ENCODE peak calls at places on chromosomes 3 and 15, in four cellular contexts. E, I, Q and O are unnamed samples.

GRCh38 chr15:74265046-74265639 is 29.0 kb downstream of the CCDC33 start:
- DNase-seq in E (no peak), I (peak), Q (no peak), O (no peak)

GRCh38 chr3:31621314-31621713 is 88.6 kb downstream of the STT3B start:
- DNase-seq in E (no peak), I (no peak), Q (no peak), O (no peak)

GRCh38 chr3:72143322-72143721 is 358.4 kb upstream of the PROK2 start:
- DNase-seq in E (no peak), I (no peak), Q (no peak), O (no peak)

GRCh38 chr3:122908251-122908650 is 113.4 kb downstream of the SLC49A4 start:
- DNase-seq in E (no peak), I (no peak), Q (no peak), O (no peak)

GRCh38 chr3:179558742-179559364 is 3.9 kb upstream of the ACTL6A start:
- DNase-seq in E (no peak), I (peak), Q (peak), O (no peak)

GRCh38 chr15:74158855-74159650 is 14.5 kb upstream of the ISLR start:
- DNase-seq in E (no peak), I (no peak), Q (no peak), O (no peak)

GRCh38 chr15:81419304-81419943 is 45.4 kb upstream of the TMC3 start:
- DNase-seq in E (no peak), I (no peak), Q (no peak), O (no peak)

GRCh38 chr3:193771736-193772135 is 178.7 kb downstream of the OPA1 start:
- DNase-seq in E (no peak), I (no peak), Q (no peak), O (no peak)

GRCh38 chr3:77259701-77260100 is 219.8 kb downstream of the ROBO2 start:
- DNase-seq in E (no peak), I (no peak), Q (no peak), O (no peak)

GRCh38 chr15:92429378-92430066 is 35.8 kb downstream of the ST8SIA2 start:
- DNase-seq in E (no peak), I (no peak), Q (no peak), O (no peak)

GRCh38 chr3:10342781-10343180 is 21.9 kb upstream of the SEC13 start:
- DNase-seq in E (no peak), I (peak), Q (no peak), O (no peak)

GRCh38 chr15:26838742-26839460 is 28.0 kb upstream of the GABRA5 start:
- DNase-seq in E (no peak), I (no peak), Q (no peak), O (no peak)

GRCh38 chr15:31297880-31298456 is 28.7 kb upstream of the KLF13 start:
- DNase-seq in E (no peak), I (no peak), Q (no peak), O (no peak)

GRCh38 chr15:57245714-57246113 is 130.6 kb upstream of the CGNL1 start:
- DNase-seq in E (no peak), I (no peak), Q (no peak), O (no peak)

GRCh38 chr3:57794951-57795350 is 38.8 kb downstream of the SLMAP start:
- DNase-seq in E (no peak), I (no peak), Q (no peak), O (no peak)

GRCh38 chr15:79815468-79815867 is 81.3 kb downstream of the MTHFS start:
- DNase-seq in E (no peak), I (peak), Q (no peak), O (no peak)

GRCh38 chr3:89300976-89301375 is 193.6 kb downstream of the EPHA3 start:
- DNase-seq in E (no peak), I (no peak), Q (no peak), O (no peak)

GRCh38 chr3:113275876-113276580 is 64.7 kb downstream of the BOC start:
- DNase-seq in E (no peak), I (peak), Q (peak), O (peak)

GRCh38 chr3:121330118-121330517 is 215.7 kb downstream of the POLQ start:
- DNase-seq in E (no peak), I (no peak), Q (no peak), O (no peak)

GRCh38 chr15:99142562-99142961 is 37.7 kb downstream of the SYNM start:
- DNase-seq in E (no peak), I (no peak), Q (no peak), O (no peak)

GRCh38 chr3:66456711-66457173 is 44.1 kb downstream of the LRIG1 start:
- DNase-seq in E (no peak), I (peak), Q (no peak), O (no peak)

GRCh38 chr3:101847328-101847727 is 2.0 kb upstream of the NFKBIZ start:
- DNase-seq in E (no peak), I (no peak), Q (no peak), O (no peak)

GRCh38 chr15:36469567-36469966 is 109.9 kb upstream of the CDIN1 start:
- DNase-seq in E (no peak), I (no peak), Q (no peak), O (no peak)
- H3K27ac ChIP-seq in E (no peak), I (no peak), Q (no peak), O (no peak)

GRCh38 chr3:114290911-114291901 is 2.6 kb upstream of the TIGIT start:
- DNase-seq in E (peak), I (peak), Q (peak), O (peak)
- H3K27ac ChIP-seq in E (peak), I (no peak), Q (no peak), O (no peak)

DNA sequence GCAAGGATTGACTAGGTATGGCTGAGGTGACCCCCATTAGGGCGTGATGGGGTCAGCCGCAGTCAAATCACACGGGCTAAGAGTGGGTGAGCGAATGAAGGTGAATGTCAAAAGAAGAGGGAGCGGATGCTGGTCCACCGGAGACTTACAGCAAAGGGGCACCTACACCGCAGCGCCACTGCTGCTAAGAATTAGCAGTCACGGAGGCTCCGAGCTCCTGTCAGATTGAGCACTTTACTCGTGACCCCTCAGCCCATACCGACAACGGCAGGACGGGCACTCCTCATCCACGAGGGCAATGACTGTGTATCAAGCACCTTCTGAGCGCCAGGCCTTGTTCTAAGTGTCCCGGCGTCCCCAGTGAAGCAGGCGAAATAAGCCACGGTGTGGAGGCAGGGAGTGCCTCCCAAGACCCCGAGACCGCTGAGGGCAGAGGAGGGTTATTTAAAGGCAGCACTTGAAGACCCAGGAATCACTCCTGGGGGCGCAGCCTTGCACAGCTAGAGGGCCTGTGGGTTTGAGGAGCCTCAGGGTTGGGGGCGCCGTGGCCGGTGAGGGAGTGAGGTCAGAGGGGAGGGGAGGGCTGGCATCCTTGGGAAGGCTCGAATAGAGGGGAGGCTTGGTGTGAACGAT is 61.6 kb upstream of the GATA2 start:
- DNase-seq in E (no peak), I (no peak), Q (peak), O (no peak)
- H3K27ac ChIP-seq in E (no peak), I (peak), Q (no peak), O (no peak)

DNA sequence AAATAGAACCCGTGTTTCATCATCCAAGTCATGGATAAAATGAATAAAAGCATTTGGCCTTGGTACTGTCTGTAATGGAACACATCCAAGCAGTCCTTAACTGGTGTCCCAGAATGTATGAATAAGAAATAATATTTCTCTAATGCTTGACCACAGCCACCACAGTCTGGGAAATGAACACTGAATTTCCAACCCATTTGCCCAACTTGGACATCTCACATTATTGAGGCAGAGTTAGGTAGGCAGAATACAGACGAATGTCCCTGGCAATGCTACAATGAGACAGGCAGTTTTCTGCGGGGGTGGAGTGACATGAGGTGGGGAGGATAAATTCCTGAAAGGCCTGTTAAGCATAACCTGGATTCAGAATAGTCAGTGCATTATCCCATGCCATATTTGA is 245.7 kb downstream of the ZIC1 start:
- DNase-seq in E (no peak), I (no peak), Q (no peak), O (no peak)
- H3K27ac ChIP-seq in E (no peak), I (peak), Q (no peak), O (no peak)

GRCh38 chr3:37963635-37964034 is 27.0 kb upstream of the VILL start:
- DNase-seq in E (no peak), I (no peak), Q (no peak), O (no peak)
- H3K27ac ChIP-seq in E (no peak), I (no peak), Q (no peak), O (peak)

DNA sequence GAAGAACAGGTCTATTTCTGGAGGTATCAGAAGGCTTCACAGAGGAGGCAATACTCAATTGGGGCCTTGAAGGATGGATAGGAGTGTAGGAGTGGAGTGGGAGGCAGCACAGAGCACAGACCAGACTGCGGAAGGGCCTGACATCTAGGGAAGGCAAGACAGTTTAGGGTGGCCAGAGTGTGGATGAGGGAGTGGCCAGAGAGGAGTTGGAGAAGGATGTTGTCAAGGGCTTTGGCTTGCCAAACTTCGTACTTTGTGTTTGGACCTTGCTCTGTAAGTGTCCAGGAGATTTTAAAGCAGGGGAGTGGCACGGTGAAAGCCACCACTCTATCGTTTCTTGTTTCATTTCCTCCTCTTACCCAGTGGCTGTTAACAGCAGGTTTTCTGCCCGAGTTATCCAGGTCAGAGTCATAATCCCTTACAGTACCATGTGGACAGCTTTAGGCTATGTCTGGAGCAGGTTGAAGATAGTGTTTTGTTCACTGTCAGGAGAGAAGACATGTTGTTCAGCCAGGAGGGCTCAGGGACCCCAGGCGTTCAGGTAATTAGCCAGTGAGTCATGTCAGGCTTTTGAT is 12.3 kb downstream of the SMAD3 start:
- DNase-seq in E (no peak), I (peak), Q (no peak), O (no peak)
- H3K27ac ChIP-seq in E (no peak), I (peak), Q (no peak), O (peak)

DNA sequence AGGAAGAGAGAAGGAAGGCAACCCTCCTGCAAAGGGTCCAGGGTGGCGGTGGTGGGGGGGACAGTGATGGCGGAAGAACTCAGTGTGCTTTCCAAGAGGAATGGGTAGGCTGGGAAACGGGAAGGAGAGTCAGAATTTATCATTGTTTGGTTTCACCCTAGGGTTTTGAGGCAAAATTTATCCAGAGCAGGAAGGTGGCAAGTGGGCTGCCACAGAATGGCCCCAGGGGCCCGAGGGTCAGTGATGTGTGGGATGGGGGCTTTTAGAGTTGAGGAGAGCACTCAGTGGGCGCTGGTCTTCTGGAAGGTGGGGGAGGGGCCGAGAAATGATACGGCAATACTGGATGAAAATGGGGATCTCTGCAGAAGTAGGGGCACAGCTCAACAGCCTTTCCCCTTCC is 581 bp downstream of the FAM131A start:
- DNase-seq in E (no peak), I (no peak), Q (no peak), O (no peak)
- H3K27ac ChIP-seq in E (no peak), I (peak), Q (peak), O (no peak)

DNA sequence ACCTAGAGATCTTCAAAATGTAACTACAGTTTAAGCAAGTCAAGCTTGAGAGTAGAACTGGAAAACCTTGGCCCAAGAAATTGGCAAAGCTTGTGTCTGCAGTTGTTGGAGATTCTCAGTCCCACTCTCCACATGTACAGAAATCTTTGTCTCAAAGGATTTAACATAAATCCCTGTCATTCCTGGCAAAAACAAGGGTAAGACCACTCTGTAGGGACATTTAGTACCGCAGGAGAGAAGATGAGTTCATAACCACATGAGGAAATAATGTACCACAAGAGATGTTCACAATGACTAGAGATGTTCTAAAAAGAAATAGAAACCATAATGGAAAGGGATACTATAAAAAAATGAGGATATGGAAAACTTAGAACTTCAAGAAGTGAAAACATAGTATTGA is 73.7 kb downstream of the RAB7A start:
- DNase-seq in E (no peak), I (no peak), Q (no peak), O (no peak)
- H3K27ac ChIP-seq in E (peak), I (peak), Q (no peak), O (no peak)

GRCh38 chr3:141294848-141295247 is 63.2 kb downstream of the PXYLP1 start:
- DNase-seq in E (no peak), I (no peak), Q (no peak), O (no peak)
- H3K27ac ChIP-seq in E (peak), I (no peak), Q (no peak), O (no peak)